ENCODE peak calls at places on chromosomes 7 and 10, in eight cellular contexts. X is fibroblast of mammary gland, B is heart left ventricle, T is lower leg skin, O is lung, I is lower lobe of right lung, K is PC-9, E is cardiac fibroblast. Y is an unnamed sample.
A peak's percentile ranks its signal among the peaks of the same experiment; 100 is the strongest.

GRCh38 chr10:28592953-28593352 is 60.0 kb downstream of the WAC start:
- DNase-seq in B (no peak), E (peak; percentile 80), I (no peak), X (peak; percentile 77), T (no peak), O (no peak), K (no peak), Y (peak; percentile 83)

GRCh38 chr7:137266764-137267163 is 76.8 kb downstream of the PTN start:
- DNase-seq in O (no peak), K (no peak), E (no peak), X (no peak), I (no peak), T (no peak), B (no peak), Y (no peak)

GRCh38 chr10:34959786-34960185 is 130.4 kb downstream of the CUL2 start:
- DNase-seq in E (no peak), K (no peak), X (no peak), O (no peak), B (no peak), I (no peak), T (no peak), Y (no peak)

GRCh38 chr7:105218215-105218614 is 170.5 kb downstream of the SRPK2 start:
- DNase-seq in O (no peak), E (peak; percentile 27), I (no peak), B (no peak), K (peak; percentile 54), X (no peak), T (no peak), Y (no peak)

GRCh38 chr7:115008465-115009114 is 86.7 kb downstream of the MDFIC start:
- DNase-seq in K (no peak), T (peak; percentile 47), E (peak; percentile 80), I (no peak), B (peak; percentile 81), O (peak; percentile 41), X (peak; percentile 98), Y (peak; percentile 86)

GRCh38 chr10:121598261-121599249 is at the start of gene FGFR2:
- DNase-seq in B (peak; percentile 75), T (peak; percentile 51), I (peak; percentile 83), O (peak; percentile 77), X (peak; percentile 17), E (peak; percentile 34), K (no peak), Y (peak; percentile 65)

GRCh38 chr7:32204361-32205018 is 134.3 kb upstream of the PDE1C start:
- DNase-seq in K (peak; percentile 37), O (peak; percentile 44), I (no peak), E (peak; percentile 85), B (peak; percentile 68), T (no peak), X (peak; percentile 75), Y (peak; percentile 48)

GRCh38 chr10:130570119-130570518 is 433.9 kb downstream of the GLRX3 start:
- DNase-seq in K (no peak), T (no peak), E (no peak), X (no peak), B (no peak), I (no peak), O (no peak), Y (no peak)

GRCh38 chr10:43076876-43077420 is at the start of gene RET:
- DNase-seq in T (no peak), E (peak; percentile 9), X (no peak), B (no peak), I (no peak), O (no peak), K (no peak), Y (no peak)

GRCh38 chr7:4189151-4189570 is 492.9 kb upstream of the FOXK1 start:
- DNase-seq in X (no peak), O (peak; percentile 64), T (peak; percentile 83), B (peak; percentile 72), E (peak; percentile 29), I (peak; percentile 69), K (no peak), Y (peak; percentile 60)

GRCh38 chr7:5702876-5703571 is 78.4 kb downstream of the RNF216 start:
- DNase-seq in I (no peak), T (no peak), X (peak; percentile 22), E (peak; percentile 53), O (no peak), B (peak; percentile 71), K (peak; percentile 53), Y (no peak)

GRCh38 chr10:129971381-129972144 is 7.5 kb upstream of the EBF3 start:
- DNase-seq in T (no peak), E (peak; percentile 59), I (peak; percentile 70), B (peak; percentile 53), O (peak; percentile 45), X (peak; percentile 39), K (no peak), Y (peak; percentile 26)

GRCh38 chr7:117673367-117673766 is 193.5 kb downstream of the CFTR start:
- DNase-seq in K (no peak), B (no peak), E (no peak), T (peak; percentile 18), X (no peak), I (peak; percentile 69), O (peak; percentile 63), Y (no peak)

GRCh38 chr10:107028249-107028648 is 136.3 kb downstream of the SORCS1 start:
- DNase-seq in K (no peak), O (no peak), T (no peak), E (no peak), B (no peak), X (no peak), I (no peak), Y (no peak)

GRCh38 chr10:13499150-13499549 is 29.7 kb downstream of the BEND7 start:
- DNase-seq in E (no peak), I (no peak), B (no peak), K (no peak), T (no peak), X (no peak), O (no peak), Y (no peak)

GRCh38 chr7:12851142-12851541 is 163.7 kb downstream of the ARL4A start:
- DNase-seq in T (no peak), E (no peak), K (no peak), O (no peak), I (no peak), X (no peak), B (no peak), Y (no peak)

GRCh38 chr7:108118959-108119358 is 11.2 kb downstream of the LAMB4 start:
- DNase-seq in K (no peak), B (no peak), E (no peak), O (no peak), T (no peak), X (no peak), I (no peak), Y (no peak)

GRCh38 chr10:103367379-103367781 is 396 bp upstream of the TAF5 start:
- DNase-seq in O (no peak), X (no peak), I (no peak), T (no peak), B (no peak), K (peak; percentile 3), E (no peak), Y (no peak)

GRCh38 chr7:138755331-138755747 is 42.5 kb upstream of the TMEM213 start:
- DNase-seq in E (no peak), T (no peak), O (no peak), B (no peak), K (peak; percentile 80), I (no peak), X (no peak), Y (peak; percentile 11)

GRCh38 chr10:49526624-49527023 is 12.3 kb downstream of the ERCC6 start:
- DNase-seq in O (no peak), T (no peak), X (peak; percentile 40), I (no peak), K (no peak), E (peak; percentile 66), B (no peak), Y (peak; percentile 60)

GRCh38 chr7:95871078-95871848 is 98.9 kb downstream of the DYNC1I1 start:
- DNase-seq in I (no peak), K (peak; percentile 9), X (peak; percentile 60), T (no peak), E (peak; percentile 72), B (peak; percentile 20), O (no peak), Y (peak; percentile 43)

GRCh38 chr10:25294032-25294926 is 119.5 kb downstream of the GPR158 start:
- DNase-seq in T (no peak), K (peak; percentile 5), E (peak; percentile 41), X (peak; percentile 5), O (no peak), I (no peak), B (no peak), Y (no peak)

GRCh38 chr10:76547352-76547972 is 1090.1 kb downstream of the KCNMA1 start:
- DNase-seq in K (peak; percentile 67), B (peak; percentile 83), O (peak; percentile 81), E (peak; percentile 89), I (peak; percentile 72), X (peak; percentile 82), T (peak; percentile 85), Y (peak; percentile 88)
- H3K4me3 ChIP-seq in K (no peak overlapping the region), B (no peak overlapping the region), O (no peak overlapping the region), E (no peak overlapping the region), I (no peak overlapping the region), X (no peak overlapping the region), T (no peak overlapping the region), Y (no peak overlapping the region)

GRCh38 chr10:117112220-117112619 is 25.9 kb downstream of the VAX1 start:
- DNase-seq in O (no peak), K (no peak), E (no peak), T (no peak), B (no peak), X (no peak), I (no peak), Y (no peak)
- TF ChIP-seq CTCF in O (no peak), K (peak; percentile 41), E (peak; percentile 30), T (no peak), B (no peak), X (peak; percentile 41), I (no peak), Y (peak; percentile 40)

DNA sequence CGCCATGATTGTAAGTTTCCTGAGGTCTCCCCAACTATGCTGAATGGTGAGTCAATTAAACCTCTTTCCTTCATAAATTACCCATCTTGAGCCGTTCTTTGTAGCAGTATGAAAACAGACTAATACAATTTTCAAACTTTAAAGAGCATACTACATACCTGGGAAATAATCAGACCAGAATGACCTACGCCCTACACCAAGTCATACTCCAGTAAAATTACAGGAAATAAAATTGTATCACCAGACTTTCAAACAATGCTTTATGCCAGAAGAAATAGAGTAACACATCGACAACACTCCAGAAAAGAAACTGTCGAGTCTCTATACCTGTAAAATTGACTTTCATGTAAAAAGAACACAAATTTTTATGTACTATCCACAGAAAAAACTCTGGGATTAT is 18.7 kb downstream of the RSU1 start:
- DNase-seq in T (no peak), O (no peak), X (no peak), E (no peak), I (no peak), K (no peak), B (no peak), Y (no peak)
- H3K4me3 ChIP-seq in T (no peak overlapping the region), O (no peak overlapping the region), X (no peak overlapping the region), E (no peak overlapping the region), I (no peak overlapping the region), K (no peak overlapping the region), B (no peak overlapping the region), Y (no peak overlapping the region)

DNA sequence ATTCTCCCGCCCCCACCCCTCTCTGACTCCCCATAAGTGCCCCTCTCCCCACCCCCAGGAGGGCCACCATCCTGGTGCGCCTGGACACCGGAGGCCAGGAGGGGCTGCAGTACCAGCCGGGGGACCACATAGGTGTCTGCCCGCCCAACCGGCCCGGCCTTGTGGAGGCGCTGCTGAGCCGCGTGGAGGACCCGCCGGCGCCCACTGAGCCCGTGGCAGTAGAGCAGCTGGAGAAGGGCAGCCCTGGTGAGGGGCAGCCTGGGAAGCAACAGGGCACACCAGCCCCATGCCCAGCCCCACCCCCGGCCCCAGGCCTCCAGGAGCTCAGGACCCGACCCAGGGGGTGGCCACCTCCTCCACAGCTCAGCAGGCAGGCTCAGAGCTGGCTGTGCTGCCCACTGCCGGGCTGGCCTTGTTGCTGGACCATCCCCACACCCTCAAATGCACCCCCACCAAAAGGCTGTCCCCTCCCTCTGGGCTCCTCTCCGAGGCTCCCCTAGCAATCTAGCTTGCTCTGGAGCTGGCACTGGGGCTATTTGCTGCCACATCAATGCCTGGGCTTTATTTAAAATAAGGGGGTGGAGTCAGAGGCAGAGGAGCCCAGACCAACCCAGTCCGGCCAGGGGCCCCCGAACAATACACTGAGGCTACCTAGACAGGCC is 14.8 kb downstream of the ATG9B start:
- DNase-seq in T (no peak), I (no peak), B (no peak), X (no peak), E (no peak), K (no peak), O (no peak), Y (no peak)
- TF ChIP-seq CTCF in T (no peak), I (no peak), B (no peak), X (no peak), E (no peak), K (no peak), O (no peak), Y (no peak)

Y was measured in fibroblast of villous mesenchyme.